ENCODE peak calls at places on chromosomes 2 and 18, in four cellular contexts. One of them, this sample, is unnamed.

GRCh38 chr2:227772197-227772661 is 26.5 kb downstream of the SCYGR8 start:
- DNase-seq in B cell: no peak
- DNase-seq in substantia nigra: no peak
- DNase-seq in caudate nucleus: no peak
- DNase-seq in this sample: no peak

GRCh38 chr18:56799756-56800155 is 148.6 kb downstream of the WDR7 start:
- DNase-seq in substantia nigra: no peak
- DNase-seq in caudate nucleus: no peak
- DNase-seq in B cell: no peak
- DNase-seq in this sample: no peak

GRCh38 chr2:85589982-85590791 is 5.4 kb upstream of the RNF181 start:
- DNase-seq in substantia nigra: no peak
- DNase-seq in caudate nucleus: no peak
- DNase-seq in B cell: no peak
- DNase-seq in this sample: peak

GRCh38 chr2:234029150-234029733 is 21.3 kb upstream of the SPP2 start:
- DNase-seq in substantia nigra: no peak
- DNase-seq in B cell: no peak
- DNase-seq in caudate nucleus: no peak
- DNase-seq in this sample: peak

GRCh38 chr2:190853659-190854386 is 26.8 kb upstream of the GLS start:
- DNase-seq in B cell: no peak
- DNase-seq in substantia nigra: no peak
- DNase-seq in caudate nucleus: no peak
- DNase-seq in this sample: no peak

GRCh38 chr18:67133669-67134068 is 382.9 kb downstream of the DSEL start:
- DNase-seq in caudate nucleus: no peak
- DNase-seq in B cell: no peak
- DNase-seq in substantia nigra: no peak
- DNase-seq in this sample: no peak

GRCh38 chr2:215028231-215028630 is 110.2 kb downstream of the ABCA12 start:
- DNase-seq in substantia nigra: no peak
- DNase-seq in caudate nucleus: no peak
- DNase-seq in B cell: no peak
- DNase-seq in this sample: peak

GRCh38 chr2:25479761-25480160 is 138.0 kb upstream of the DNMT3A start:
- DNase-seq in substantia nigra: no peak
- DNase-seq in B cell: no peak
- DNase-seq in caudate nucleus: no peak
- DNase-seq in this sample: no peak

GRCh38 chr2:3805120-3805519 is 101.7 kb downstream of the DCDC2C start:
- DNase-seq in caudate nucleus: no peak
- DNase-seq in B cell: no peak
- DNase-seq in substantia nigra: no peak
- DNase-seq in this sample: peak

GRCh38 chr2:144454466-144455287 is 65.2 kb downstream of the ZEB2 start:
- DNase-seq in caudate nucleus: no peak
- DNase-seq in B cell: no peak
- DNase-seq in substantia nigra: no peak
- DNase-seq in this sample: peak

GRCh38 chr18:22277758-22278157 is 108.4 kb downstream of the GATA6 start:
- DNase-seq in substantia nigra: no peak
- DNase-seq in caudate nucleus: no peak
- DNase-seq in B cell: no peak
- DNase-seq in this sample: no peak

GRCh38 chr2:191382801-191383200 is 137.6 kb downstream of the MYO1B start:
- DNase-seq in substantia nigra: no peak
- DNase-seq in caudate nucleus: no peak
- DNase-seq in B cell: no peak
- DNase-seq in this sample: peak

GRCh38 chr2:205745661-205746407 is 63.5 kb downstream of the NRP2 start:
- DNase-seq in substantia nigra: no peak
- DNase-seq in caudate nucleus: no peak
- DNase-seq in B cell: no peak
- DNase-seq in this sample: no peak

GRCh38 chr2:112150851-112151250 is 12.7 kb downstream of the FBLN7 start:
- DNase-seq in B cell: no peak
- DNase-seq in substantia nigra: no peak
- DNase-seq in caudate nucleus: no peak
- DNase-seq in this sample: no peak

GRCh38 chr2:170712653-170713279 is 2.4 kb upstream of the SP5 start:
- DNase-seq in caudate nucleus: no peak
- DNase-seq in substantia nigra: no peak
- DNase-seq in B cell: no peak
- DNase-seq in this sample: no peak

GRCh38 chr2:69645926-69646325 is 2.4 kb upstream of the AAK1 start:
- DNase-seq in caudate nucleus: no peak
- DNase-seq in substantia nigra: no peak
- DNase-seq in B cell: no peak
- DNase-seq in this sample: no peak

GRCh38 chr2:25280066-25280687 is 61.5 kb downstream of the DNMT3A start:
- DNase-seq in substantia nigra: no peak
- DNase-seq in B cell: no peak
- DNase-seq in caudate nucleus: no peak
- DNase-seq in this sample: no peak

GRCh38 chr2:128178650-128179460 is 87.9 kb downstream of the UGGT1 start:
- DNase-seq in B cell: peak
- DNase-seq in caudate nucleus: no peak
- DNase-seq in substantia nigra: peak
- DNase-seq in this sample: peak

GRCh38 chr2:223235986-223236385 is 184.0 kb downstream of the KCNE4 start:
- DNase-seq in caudate nucleus: no peak
- DNase-seq in substantia nigra: no peak
- DNase-seq in B cell: no peak
- DNase-seq in this sample: peak

GRCh38 chr2:201618744-201619654 is 24.3 kb downstream of the TMEM237 start:
- DNase-seq in caudate nucleus: peak
- DNase-seq in substantia nigra: peak
- DNase-seq in B cell: no peak
- DNase-seq in this sample: peak

GRCh38 chr2:239322414-239323086 is 78.3 kb downstream of the HDAC4 start:
- DNase-seq in substantia nigra: no peak
- DNase-seq in caudate nucleus: no peak
- DNase-seq in B cell: no peak
- DNase-seq in this sample: no peak

GRCh38 chr2:11140492-11140891 is 14.8 kb upstream of the SLC66A3 start:
- DNase-seq in substantia nigra: no peak
- DNase-seq in B cell: no peak
- DNase-seq in caudate nucleus: no peak
- DNase-seq in this sample: no peak

GRCh38 chr2:96091711-96092579 is 24.4 kb downstream of the ADRA2B start:
- DNase-seq in B cell: no peak
- DNase-seq in caudate nucleus: no peak
- DNase-seq in substantia nigra: no peak
- DNase-seq in this sample: no peak

GRCh38 chr2:28681216-28681981 is 70.2 kb upstream of the PPP1CB start:
- DNase-seq in substantia nigra: no peak
- DNase-seq in B cell: peak
- DNase-seq in caudate nucleus: no peak
- DNase-seq in this sample: peak

GRCh38 chr2:139366659-139367058 is 586.5 kb upstream of the NXPH2 start:
- DNase-seq in B cell: no peak
- DNase-seq in substantia nigra: no peak
- DNase-seq in caudate nucleus: no peak
- DNase-seq in this sample: no peak

GRCh38 chr2:74385396-74385795 is 5.3 kb upstream of the DCTN1 start:
- DNase-seq in caudate nucleus: peak
- DNase-seq in substantia nigra: peak
- DNase-seq in B cell: peak
- DNase-seq in this sample: no peak

GRCh38 chr2:37585295-37585908 is 86.0 kb downstream of the CDC42EP3 start:
- DNase-seq in caudate nucleus: no peak
- DNase-seq in B cell: no peak
- DNase-seq in substantia nigra: no peak
- DNase-seq in this sample: no peak

GRCh38 chr2:237727363-237727762 is 71.2 kb upstream of the RBM44 start:
- DNase-seq in substantia nigra: no peak
- DNase-seq in caudate nucleus: no peak
- DNase-seq in B cell: no peak
- DNase-seq in this sample: peak

GRCh38 chr18:51861041-51861440 is 479.0 kb upstream of the DCC start:
- DNase-seq in substantia nigra: no peak
- DNase-seq in caudate nucleus: no peak
- DNase-seq in B cell: no peak
- DNase-seq in this sample: peak

GRCh38 chr18:845152-845819 is 33.2 kb upstream of the YES1 start:
- DNase-seq in caudate nucleus: no peak
- DNase-seq in substantia nigra: no peak
- DNase-seq in B cell: no peak
- DNase-seq in this sample: peak

GRCh38 chr2:200466703-200467418 is 43.0 kb downstream of the KCTD18 start:
- DNase-seq in B cell: no peak
- DNase-seq in substantia nigra: no peak
- DNase-seq in caudate nucleus: no peak
- DNase-seq in this sample: no peak

GRCh38 chr2:16662440-16662839 is 3.2 kb downstream of the CYRIA start:
- DNase-seq in B cell: no peak
- DNase-seq in substantia nigra: no peak
- DNase-seq in caudate nucleus: no peak
- DNase-seq in this sample: peak